ENCODE peak calls at places on chromosomes 6 and 20, in six cellular contexts. H, N, G, Z, D and X are unnamed samples.
A peak's percentile ranks its signal among the peaks of the same experiment; 100 is the strongest.

GRCh38 chr20:61119263-61119662 is 132.8 kb upstream of the CDH4 start:
- DNase-seq in N (no peak), Z (no peak), G (no peak), H (no peak), D (no peak), X (no peak)

GRCh38 chr6:139313784-139314545 is 22.2 kb upstream of the TXLNB start:
- DNase-seq in G (no peak), N (no peak), H (no peak), D (peak; percentile 72), Z (no peak), X (no peak)

GRCh38 chr20:9409981-9410380 is 104.4 kb upstream of the LAMP5 start:
- DNase-seq in G (no peak), Z (no peak), D (no peak), H (no peak), N (no peak), X (no peak)

GRCh38 chr6:50708664-50709365 is 4.5 kb upstream of the TFAP2D start:
- DNase-seq in Z (no peak), H (no peak), D (no peak), N (no peak), G (no peak), X (no peak)

GRCh38 chr6:138970856-138971425 is 17.1 kb downstream of the REPS1 start:
- DNase-seq in D (no peak), H (no peak), Z (no peak), N (no peak), G (no peak), X (peak; percentile 68)

GRCh38 chr6:2116496-2116895 is 128.9 kb downstream of the GMDS start:
- DNase-seq in N (no peak), D (no peak), G (no peak), Z (no peak), H (no peak), X (no peak)

GRCh38 chr6:154458565-154459475 is 51.7 kb downstream of the CNKSR3 start:
- DNase-seq in Z (no peak), N (no peak), H (no peak), G (no peak), D (no peak), X (no peak)

GRCh38 chr20:7695622-7696021 is 244.6 kb downstream of the HAO1 start:
- DNase-seq in H (no peak), D (no peak), Z (no peak), G (no peak), N (no peak), X (peak; percentile 16)

GRCh38 chr20:50305636-50306477 is 115.2 kb downstream of the CEBPB start:
- DNase-seq in N (no peak), D (peak; percentile 84), G (no peak), H (peak; percentile 55), Z (no peak), X (no peak)

GRCh38 chr20:20593447-20594170 is 118.8 kb downstream of the RALGAPA2 start:
- DNase-seq in G (no peak), N (no peak), H (peak; percentile 8), D (peak; percentile 84), Z (peak; percentile 59), X (no peak)

GRCh38 chr20:7601431-7601830 is 338.8 kb downstream of the HAO1 start:
- DNase-seq in G (no peak), N (no peak), D (no peak), H (no peak), Z (no peak), X (peak; percentile 45)

GRCh38 chr6:131823276-131823902 is 15.6 kb downstream of the ENPP1 start:
- DNase-seq in G (no peak), N (no peak), H (peak; percentile 21), D (no peak), Z (no peak), X (no peak)

GRCh38 chr20:3871549-3872265 is 17.5 kb upstream of the PANK2 start:
- DNase-seq in D (no peak), Z (no peak), G (no peak), H (peak; percentile 38), N (no peak), X (no peak)

GRCh38 chr6:28880894-28881780 is 42.6 kb downstream of the TRIM27 start:
- DNase-seq in H (peak; percentile 72), D (peak; percentile 94), G (peak; percentile 61), N (peak; percentile 64), Z (peak; percentile 89), X (no peak)

GRCh38 chr6:110951986-110952794 is 6.3 kb upstream of the GTF3C6 start:
- DNase-seq in H (no peak), Z (no peak), N (no peak), D (peak; percentile 46), G (no peak), X (peak; percentile 66)

GRCh38 chr6:21856844-21857243 is 263.3 kb downstream of the SOX4 start:
- DNase-seq in H (no peak), Z (no peak), G (no peak), D (no peak), N (no peak), X (peak; percentile 85)

GRCh38 chr6:166364480-166364879 is 18.3 kb downstream of the MPC1 start:
- DNase-seq in G (no peak), N (no peak), Z (no peak), D (no peak), H (no peak), X (no peak)

GRCh38 chr6:118476554-118476953 is 71.5 kb upstream of the PLN start:
- DNase-seq in N (no peak), G (no peak), D (no peak), Z (no peak), H (no peak), X (no peak)
- H3K27ac ChIP-seq in N (no peak overlapping the region), G (no peak overlapping the region), D (no peak overlapping the region), Z (no peak overlapping the region), H (no peak overlapping the region), X (no peak overlapping the region)

GRCh38 chr20:14312001-14312400 is 25.4 kb downstream of the FLRT3 start:
- DNase-seq in H (no peak), N (no peak), D (peak; percentile 50), Z (no peak), G (no peak), X (no peak)
- H3K27ac ChIP-seq in H (no peak overlapping the region), N (no peak overlapping the region), D (no peak overlapping the region), Z (no peak overlapping the region), G (no peak overlapping the region), X (no peak overlapping the region)

DNA sequence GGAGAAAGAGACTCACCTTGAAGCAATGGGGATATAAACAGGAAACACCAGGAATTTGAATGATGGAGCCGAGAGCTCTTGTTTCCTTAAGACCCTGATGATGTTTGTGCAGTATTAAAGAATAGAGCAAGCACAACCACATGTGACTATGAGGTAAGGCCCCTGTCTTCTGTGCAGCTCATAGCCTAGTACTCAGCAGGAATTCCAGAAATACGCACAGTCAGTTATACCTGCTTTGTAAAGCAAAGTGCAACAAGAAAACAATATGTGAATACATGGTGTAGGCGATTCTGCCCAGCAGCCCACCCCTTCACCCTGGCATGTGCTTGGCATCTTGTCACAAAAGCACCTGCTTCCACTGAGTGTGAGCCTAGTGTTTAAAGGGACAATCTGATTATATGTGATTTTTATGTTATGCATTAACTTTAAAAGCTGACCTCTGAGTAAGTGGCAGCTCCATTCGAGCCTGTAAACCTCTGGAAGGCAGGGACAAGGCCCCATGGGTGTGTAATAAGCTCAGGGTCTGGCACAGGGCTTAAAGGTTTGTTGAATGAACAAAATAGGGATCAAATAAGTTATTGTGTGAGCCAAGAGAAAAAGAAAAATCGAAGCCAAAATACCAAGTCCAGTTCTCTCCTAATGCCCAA is 148.7 kb downstream of the DOK5 start:
- DNase-seq in G (peak; percentile 43), N (no peak), H (no peak), D (no peak), Z (no peak), X (no peak)
- H3K27ac ChIP-seq in G (no peak overlapping the region), N (peak overlapping the region; percentile 24), H (no peak overlapping the region), D (peak overlapping the region; percentile 86), Z (no peak overlapping the region), X (no peak overlapping the region)

GRCh38 chr6:150149146-150149545 is 6.3 kb downstream of the PPP1R14C start:
- DNase-seq in D (no peak), G (no peak), Z (no peak), N (no peak), H (no peak), X (no peak)
- H3K27ac ChIP-seq in D (no peak overlapping the region), G (no peak overlapping the region), Z (no peak overlapping the region), N (no peak overlapping the region), H (no peak overlapping the region), X (no peak overlapping the region)

DNA sequence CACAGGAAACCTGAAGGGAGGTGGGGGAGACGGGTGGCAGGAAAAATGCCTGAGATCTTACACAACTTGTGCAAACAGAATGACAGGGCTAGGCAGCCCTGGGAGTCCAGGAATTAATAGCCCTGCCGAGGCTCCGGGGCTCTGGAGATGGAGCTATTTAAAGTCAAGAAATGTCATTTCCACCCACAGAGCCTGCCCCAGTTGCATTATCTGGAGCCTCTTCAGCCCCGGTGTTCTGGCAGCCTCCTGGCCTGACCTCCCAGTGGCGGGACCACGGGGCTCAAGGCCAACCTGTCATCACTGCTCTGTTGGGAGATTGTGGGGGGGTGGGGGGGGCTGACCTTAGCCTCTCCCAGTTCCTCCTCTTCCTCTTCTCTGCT is 28.5 kb upstream of the SCUBE3 start:
- DNase-seq in D (no peak), G (peak; percentile 28), Z (no peak), N (no peak), H (peak; percentile 31), X (no peak)
- H3K27ac ChIP-seq in D (no peak overlapping the region), G (no peak overlapping the region), Z (no peak overlapping the region), N (no peak overlapping the region), H (peak overlapping the region; percentile 51), X (peak overlapping the region; percentile 68)

GRCh38 chr6:11750682-11751081 is 27.9 kb downstream of the ADTRP start:
- DNase-seq in H (no peak), D (no peak), N (no peak), Z (no peak), G (no peak), X (no peak)
- H3K27ac ChIP-seq in H (no peak overlapping the region), D (no peak overlapping the region), N (no peak overlapping the region), Z (no peak overlapping the region), G (no peak overlapping the region), X (no peak overlapping the region)

GRCh38 chr6:158153576-158153975 is 14.5 kb downstream of the SERAC1 start:
- DNase-seq in Z (no peak), D (no peak), G (no peak), H (no peak), N (no peak), X (no peak)

GRCh38 chr6:158152659-158153058 is 15.4 kb downstream of the SERAC1 start:
- DNase-seq in H (no peak), G (no peak), Z (no peak), D (no peak), N (no peak), X (no peak)

GRCh38 chr6:158150701-158151100 is 17.4 kb downstream of the SERAC1 start:
- DNase-seq in N (no peak), H (no peak), D (no peak), G (no peak), Z (no peak), X (no peak)

GRCh38 chr6:158145940-158146339 is 22.1 kb downstream of the SERAC1 start:
- DNase-seq in H (no peak), D (no peak), G (no peak), Z (no peak), N (no peak), X (no peak)

DNA sequence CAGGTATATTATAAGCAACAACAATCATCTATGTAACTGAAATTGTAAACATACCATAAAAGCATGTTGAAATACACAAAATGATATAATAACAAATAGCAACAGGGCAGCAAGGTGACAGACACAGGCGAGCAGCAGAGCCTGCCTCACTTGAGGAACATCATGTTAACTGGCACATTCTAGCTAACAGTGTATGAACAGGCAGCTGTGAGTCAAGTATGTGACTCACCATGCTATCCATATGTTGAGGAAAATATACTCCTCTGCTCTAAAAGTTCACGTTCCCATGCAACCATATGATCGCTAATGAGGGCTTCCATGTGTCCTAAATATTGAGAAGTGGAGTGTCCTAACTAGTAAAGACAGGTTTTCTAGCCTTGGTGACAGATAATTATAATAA is 18.4 kb downstream of the SERAC1 start:
- DNase-seq in Z (no peak), N (no peak), H (no peak), D (no peak), G (no peak), X (no peak)
- H3K27ac ChIP-seq in Z (no peak overlapping the region), N (no peak overlapping the region), H (no peak overlapping the region), D (no peak overlapping the region), G (no peak overlapping the region), X (no peak overlapping the region)